ENCODE peak calls at places on chromosomes 3 and 15, in five cellular contexts. Z is GM23338, R is stomach, O is prostate gland, N is HCT116. Y is an unnamed sample.

GRCh38 chr3:193896419-193896818 is 239.5 kb upstream of the HES1 start:
- DNase-seq in Z (no peak), R (no peak), O (no peak), N (no peak), Y (no peak)

GRCh38 chr3:188647237-188647636 is 493.3 kb downstream of the LPP start:
- DNase-seq in Z (no peak), R (no peak), O (no peak), N (no peak), Y (no peak)

GRCh38 chr15:63043391-63044076 is 987 bp downstream of the TPM1 start:
- DNase-seq in Z (no peak), R (no peak), O (no peak), N (no peak), Y (peak)

GRCh38 chr15:93831641-93832040 is 399.7 kb upstream of the MCTP2 start:
- DNase-seq in Z (no peak), R (no peak), O (no peak), N (no peak), Y (no peak)

GRCh38 chr3:100954990-100955389 is 38.2 kb downstream of the ABI3BP start:
- DNase-seq in Z (no peak), R (no peak), O (no peak), N (no peak), Y (no peak)

GRCh38 chr3:98812851-98813374 is 49.8 kb downstream of the ST3GAL6 start:
- DNase-seq in Z (peak), R (peak), O (no peak), N (no peak), Y (no peak)

GRCh38 chr3:115448856-115449255 is 174.5 kb upstream of the GAP43 start:
- DNase-seq in Z (no peak), R (no peak), O (no peak), N (no peak), Y (no peak)

GRCh38 chr3:31041161-31041978 is 146.9 kb upstream of the GADL1 start:
- DNase-seq in Z (peak), R (no peak), O (no peak), N (peak), Y (no peak)

GRCh38 chr3:73144276-73144675 is 82.8 kb downstream of the EBLN2 start:
- DNase-seq in Z (no peak), R (no peak), O (no peak), N (no peak), Y (no peak)

GRCh38 chr3:187807086-187807862 is 62.0 kb upstream of the BCL6 start:
- DNase-seq in Z (no peak), R (no peak), O (no peak), N (no peak), Y (no peak)

GRCh38 chr3:134029734-134030381 is at the start of gene SLCO2A1:
- DNase-seq in Z (peak), R (peak), O (peak), N (no peak), Y (no peak)

GRCh38 chr15:68795298-68795848 is 25.3 kb downstream of the ANP32A start:
- DNase-seq in Z (peak), R (peak), O (peak), N (no peak), Y (no peak)

GRCh38 chr15:61084944-61085367 is 144.1 kb downstream of the RORA start:
- DNase-seq in Z (peak), R (no peak), O (no peak), N (no peak), Y (no peak)

GRCh38 chr3:32009957-32010356 is 28.4 kb downstream of the ZNF860 start:
- DNase-seq in Z (no peak), R (no peak), O (no peak), N (no peak), Y (no peak)

GRCh38 chr3:131582438-131582837 is 79.7 kb upstream of the MRPL3 start:
- DNase-seq in Z (no peak), R (no peak), O (no peak), N (no peak), Y (peak)

GRCh38 chr15:50066202-50066601 is 52.8 kb downstream of the ATP8B4 start:
- DNase-seq in Z (peak), R (no peak), O (no peak), N (no peak), Y (no peak)

GRCh38 chr3:62567097-62568021 is 194.0 kb upstream of the FEZF2 start:
- DNase-seq in Z (no peak), R (no peak), O (no peak), N (no peak), Y (no peak)

GRCh38 chr15:35444557-35445204 is 101.3 kb downstream of the DPH6 start:
- DNase-seq in Z (peak), R (no peak), O (no peak), N (peak), Y (peak)

GRCh38 chr3:64161481-64161952 is 63.7 kb downstream of the PRICKLE2 start:
- DNase-seq in Z (peak), R (no peak), O (peak), N (no peak), Y (no peak)

GRCh38 chr3:11907667-11908660 is 61.3 kb upstream of the TAMM41 start:
- DNase-seq in Z (no peak), R (no peak), O (no peak), N (no peak), Y (no peak)

GRCh38 chr3:176953106-176954080 is 243.9 kb downstream of the TBL1XR1 start:
- DNase-seq in Z (no peak), R (no peak), O (peak), N (no peak), Y (no peak)

GRCh38 chr15:90611157-90611556 is 81.4 kb downstream of the CRTC3 start:
- DNase-seq in Z (no peak), R (no peak), O (no peak), N (no peak), Y (no peak)

GRCh38 chr3:171374260-171374659 is 85.9 kb downstream of the TNIK start:
- DNase-seq in Z (no peak), R (no peak), O (no peak), N (no peak), Y (no peak)

GRCh38 chr3:157335677-157336076 is 101.0 kb upstream of the PTX3 start:
- DNase-seq in Z (peak), R (no peak), O (no peak), N (no peak), Y (no peak)

GRCh38 chr15:51077565-51078153 is 17.0 kb downstream of the TNFAIP8L3 start:
- DNase-seq in Z (peak), R (peak), O (no peak), N (no peak), Y (peak)

GRCh38 chr3:150733373-150733935 is 29.5 kb downstream of the SIAH2 start:
- DNase-seq in Z (peak), R (no peak), O (no peak), N (no peak), Y (peak)

GRCh38 chr15:62066663-62067447 is at the start of gene C2CD4A:
- DNase-seq in Z (peak), R (peak), O (peak), N (peak), Y (no peak)

GRCh38 chr3:16253601-16254000 is 11.1 kb downstream of the DPH3 start:
- DNase-seq in Z (no peak), R (no peak), O (no peak), N (no peak), Y (no peak)

GRCh38 chr3:167740961-167741587 is 5.6 kb downstream of the SERPINI1 start:
- DNase-seq in Z (peak), R (no peak), O (no peak), N (peak), Y (no peak)

GRCh38 chr15:53453253-53454105 is 306.0 kb downstream of the WDR72 start:
- DNase-seq in Z (no peak), R (peak), O (no peak), N (no peak), Y (no peak)

GRCh38 chr3:184737063-184737462 is 25.2 kb upstream of the MAGEF1 start:
- DNase-seq in Z (no peak), R (peak), O (no peak), N (no peak), Y (no peak)

GRCh38 chr15:100186366-100186765 is 155.4 kb downstream of the ADAMTS17 start:
- DNase-seq in Z (no peak), R (no peak), O (no peak), N (no peak), Y (no peak)

GRCh38 chr3:78791745-78792144 is 976.1 kb downstream of the ROBO1 start:
- DNase-seq in Z (no peak), R (no peak), O (no peak), N (no peak), Y (no peak)

GRCh38 chr15:68614621-68615035 is 35.8 kb downstream of the CORO2B start:
- DNase-seq in Z (peak), R (no peak), O (no peak), N (no peak), Y (no peak)

GRCh38 chr3:48600711-48601621 is 5.8 kb upstream of the COL7A1 start:
- DNase-seq in Z (no peak), R (no peak), O (no peak), N (no peak), Y (no peak)

GRCh38 chr15:100206643-100207042 is 135.1 kb downstream of the ADAMTS17 start:
- DNase-seq in Z (peak), R (no peak), O (no peak), N (no peak), Y (no peak)

GRCh38 chr3:99774467-99774866 is 43.2 kb upstream of the CMSS1 start:
- DNase-seq in Z (no peak), R (no peak), O (no peak), N (no peak), Y (no peak)

GRCh38 chr3:57556459-57557087 is 499 bp downstream of the PDE12 start:
- DNase-seq in Z (no peak), R (peak), O (no peak), N (no peak), Y (peak)

GRCh38 chr15:40739854-40740253 is 15.2 kb downstream of the RMDN3 start:
- DNase-seq in Z (peak), R (no peak), O (no peak), N (no peak), Y (no peak)
- TF ChIP-seq POLR2AphosphoS5 in Z (no peak), R (no peak), O (no peak), N (no peak), Y (no peak)

DNA sequence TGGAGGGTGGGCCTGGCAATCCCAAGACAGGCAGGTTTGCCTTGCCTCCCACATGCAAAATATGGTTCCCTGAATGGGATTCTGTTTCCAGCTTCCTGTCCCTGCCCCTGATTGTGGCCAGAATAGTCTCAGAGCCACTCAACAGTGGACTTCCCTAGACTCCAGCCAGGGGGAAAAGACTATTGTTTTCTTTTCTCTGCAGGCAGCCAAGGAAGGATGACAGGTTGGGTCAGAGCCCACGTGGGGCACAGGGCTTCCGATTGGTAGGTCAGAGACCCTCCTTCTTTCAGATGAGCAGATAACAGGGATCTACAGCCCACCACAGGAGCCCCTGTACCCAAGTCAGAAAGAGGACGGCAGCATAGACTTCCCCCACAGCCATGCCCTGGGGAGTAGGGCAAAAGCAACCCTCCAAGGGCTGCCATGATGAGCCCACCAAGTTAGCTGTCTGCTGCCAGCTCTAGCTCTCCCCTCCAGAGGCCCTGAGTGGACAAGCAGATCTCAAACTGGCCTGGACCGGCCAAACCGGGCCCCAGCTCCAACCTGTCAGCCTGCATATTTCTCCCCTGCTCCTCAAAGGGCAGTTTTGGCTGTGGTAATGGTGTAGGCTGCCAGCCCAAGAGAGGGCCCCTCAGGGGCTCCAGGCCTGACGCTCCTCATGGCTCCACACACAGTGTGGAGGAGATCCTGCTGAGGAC is 6.3 kb downstream of the TLR9 start:
- DNase-seq in Z (no peak), R (peak), O (peak), N (no peak), Y (no peak)
- TF ChIP-seq POLR2AphosphoS5 in Z (no peak), R (no peak), O (peak), N (no peak), Y (no peak)

GRCh38 chr3:81302045-81302444 is 459.4 kb downstream of the GBE1 start:
- DNase-seq in Z (peak), R (peak), O (no peak), N (peak), Y (peak)
- TF ChIP-seq POLR2AphosphoS5 in Z (no peak), R (no peak), O (no peak), N (no peak), Y (no peak)

DNA sequence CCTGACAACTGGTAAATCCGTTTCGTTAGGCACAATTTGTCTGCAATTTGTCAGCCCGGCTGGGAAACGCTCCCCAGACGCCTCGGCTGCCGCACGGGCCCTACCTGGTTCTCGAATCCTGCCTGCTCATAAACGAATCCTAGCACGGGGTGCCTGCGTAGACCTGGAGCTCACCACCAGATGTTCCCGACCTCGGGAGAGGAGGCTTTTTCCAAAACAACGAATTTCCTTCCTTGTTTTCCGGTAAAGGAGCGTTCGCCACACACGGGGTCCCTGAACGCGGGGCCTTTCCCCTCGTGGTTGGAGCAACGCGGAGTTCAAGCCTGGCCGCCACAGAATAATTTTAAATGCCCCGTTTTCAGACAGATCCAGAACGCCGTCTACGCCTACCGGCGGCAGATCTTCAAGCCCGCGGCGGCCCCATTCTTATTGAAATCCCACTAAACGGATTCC is 1.1 kb downstream of the GATA2 start:
- DNase-seq in Z (no peak), R (no peak), O (no peak), N (no peak), Y (no peak)
- TF ChIP-seq POLR2AphosphoS5 in Z (no peak), R (peak), O (no peak), N (no peak), Y (no peak)

GRCh38 chr3:126749931-126750759 is 46.1 kb downstream of the CHCHD6 start:
- DNase-seq in Z (no peak), R (no peak), O (no peak), N (no peak), Y (no peak)
- TF ChIP-seq POLR2AphosphoS5 in Z (no peak), R (no peak), O (no peak), N (no peak), Y (no peak)

GRCh38 chr3:169659858-169660614 is 3.5 kb downstream of the MECOM start:
- DNase-seq in Z (peak), R (peak), O (no peak), N (no peak), Y (no peak)

GRCh38 chr3:169661567-169662214 is 1.8 kb downstream of the MECOM start:
- DNase-seq in Z (peak), R (peak), O (no peak), N (no peak), Y (peak)

GRCh38 chr3:169664034-169664820 is 715 bp upstream of the MECOM start:
- DNase-seq in Z (peak), R (peak), O (no peak), N (no peak), Y (no peak)

GRCh38 chr3:169660709-169661566 is 2.6 kb downstream of the MECOM start:
- DNase-seq in Z (peak), R (peak), O (no peak), N (no peak), Y (no peak)

GRCh38 chr3:169662215-169663070 is 1.1 kb downstream of the MECOM start:
- DNase-seq in Z (peak), R (peak), O (peak), N (peak), Y (peak)
- TF ChIP-seq POLR2AphosphoS5 in Z (no peak), R (no peak), O (no peak), N (peak), Y (no peak)

GRCh38 chr15:25676070-25676469 is 187.1 kb downstream of the ATP10A start:
- DNase-seq in Z (no peak), R (no peak), O (no peak), N (no peak), Y (no peak)
- TF ChIP-seq POLR2AphosphoS5 in Z (no peak), R (no peak), O (no peak), N (no peak), Y (no peak)

Y was measured in K562.